ENCODE peak calls at places on chromosomes 6 and 20, in six cellular contexts. G, O, C, H, K and E are unnamed samples.

GRCh38 chr6:27025351-27025750 is 222.2 kb upstream of the PRSS16 start:
- DNase-seq in K (no peak), O (no peak), G (no peak), H (no peak), C (no peak), E (no peak)

GRCh38 chr6:63214816-63215215 is 3.5 kb downstream of the FKBP1C start:
- DNase-seq in C (no peak), K (no peak), G (no peak), O (no peak), H (no peak), E (no peak)

GRCh38 chr20:22827916-22828315 is 207.2 kb upstream of the SSTR4 start:
- DNase-seq in C (no peak), H (no peak), K (no peak), O (no peak), G (no peak), E (no peak)

GRCh38 chr6:9583946-9584345 is 830.9 kb downstream of the TFAP2A start:
- DNase-seq in H (no peak), O (no peak), C (no peak), G (no peak), K (no peak), E (no peak)

GRCh38 chr6:53029262-53029661 is 34.2 kb upstream of the GSTA4 start:
- DNase-seq in K (no peak), O (no peak), H (no peak), G (peak; percentile 23), C (no peak), E (no peak)

GRCh38 chr6:111757342-111757741 is 115.9 kb downstream of the FYN start:
- DNase-seq in C (no peak), G (no peak), K (no peak), O (no peak), H (no peak), E (no peak)

GRCh38 chr6:144415014-144415413 is 129.9 kb downstream of the UTRN start:
- DNase-seq in O (no peak), G (no peak), C (no peak), H (no peak), K (no peak), E (no peak)

GRCh38 chr20:4896971-4897497 is 104.3 kb downstream of the SLC23A2 start:
- DNase-seq in H (peak; percentile 85), C (no peak), K (no peak), G (no peak), O (no peak), E (no peak)

GRCh38 chr20:35042268-35042667 is 50.3 kb downstream of the TRPC4AP start:
- DNase-seq in G (no peak), K (no peak), O (no peak), H (no peak), C (no peak), E (no peak)

GRCh38 chr6:110990835-110991576 is 9.2 kb downstream of the RPF2 start:
- DNase-seq in K (no peak), G (no peak), C (no peak), H (no peak), O (no peak), E (no peak)

GRCh38 chr20:1945134-1945618 is 48.7 kb downstream of the PDYN start:
- DNase-seq in O (no peak), K (no peak), C (peak; percentile 84), H (peak; percentile 86), G (no peak), E (no peak)

GRCh38 chr20:63082308-63082938 is 75.7 kb upstream of the BHLHE23 start:
- DNase-seq in C (no peak), G (no peak), O (peak; percentile 87), K (no peak), H (peak; percentile 61), E (no peak)

GRCh38 chr20:9478801-9479200 is 35.6 kb upstream of the LAMP5 start:
- DNase-seq in H (no peak), C (no peak), G (no peak), O (no peak), K (no peak), E (no peak)

GRCh38 chr6:74731921-74732320 is 473.9 kb downstream of the COL12A1 start:
- DNase-seq in G (no peak), H (no peak), C (no peak), O (no peak), K (no peak), E (no peak)

GRCh38 chr6:148493374-148493773 is 150.7 kb downstream of the SASH1 start:
- DNase-seq in O (no peak), G (no peak), H (no peak), C (no peak), K (peak; percentile 42), E (no peak)

GRCh38 chr20:54623923-54624569 is 148.7 kb downstream of the DOK5 start:
- DNase-seq in K (no peak), G (no peak), C (no peak), H (no peak), O (no peak), E (no peak)

GRCh38 chr6:170393033-170393432 is 86.5 kb downstream of the FAM120B start:
- DNase-seq in C (no peak), K (no peak), O (no peak), G (no peak), H (no peak), E (no peak)

GRCh38 chr6:142728367-142728766 is 216.6 kb downstream of the HIVEP2 start:
- DNase-seq in G (no peak), H (no peak), K (no peak), O (no peak), C (no peak), E (no peak)

DNA sequence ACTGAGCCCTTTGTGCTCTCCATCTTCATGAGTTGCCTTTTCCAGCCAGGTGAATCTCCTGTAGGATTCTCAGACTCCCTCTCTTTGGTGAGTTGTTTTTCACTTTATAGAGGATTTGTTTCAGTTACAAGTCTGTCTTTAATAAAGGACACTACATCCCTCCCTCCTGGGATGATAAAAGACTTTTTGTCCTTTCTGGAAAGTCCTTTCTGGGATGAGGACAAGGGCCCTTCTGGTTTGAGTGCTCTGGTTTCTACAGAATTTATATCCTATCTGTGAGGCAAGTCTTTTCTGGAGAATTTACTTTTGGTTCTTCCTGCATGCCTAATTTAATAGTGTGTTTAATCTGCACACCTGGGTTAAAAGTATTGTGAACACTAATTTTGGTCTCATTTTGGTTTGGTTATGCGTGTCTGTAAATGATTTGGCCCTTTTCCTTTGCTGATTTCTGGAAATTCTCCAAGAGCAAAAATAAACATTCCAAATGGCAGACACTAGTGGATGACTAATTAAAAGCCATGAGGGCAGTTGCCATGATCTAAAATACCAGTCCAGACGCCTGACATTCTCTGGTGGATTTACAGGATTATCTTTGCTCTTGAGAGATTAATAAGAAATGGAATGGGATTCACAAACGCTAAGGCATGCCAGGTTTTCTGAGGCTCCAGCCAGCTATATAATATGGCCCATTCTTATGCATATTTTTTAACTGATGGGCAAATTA is 44.8 kb downstream of the TCP11 start:
- DNase-seq in K (no peak), G (peak; percentile 26), H (no peak), C (no peak), O (no peak), E (peak; percentile 8)
- TF ChIP-seq POLR2AphosphoS5 in K (no peak), G (no peak), H (no peak), C (no peak), O (no peak), E (no peak)

GRCh38 chr6:149990672-149991402 is 27.1 kb downstream of the ULBP1 start:
- DNase-seq in H (no peak), C (no peak), G (peak; percentile 39), O (no peak), K (no peak), E (no peak)

GRCh38 chr6:149988550-149989336 is 25.0 kb downstream of the ULBP1 start:
- DNase-seq in G (no peak), H (no peak), C (no peak), O (no peak), K (no peak), E (no peak)

GRCh38 chr6:149987602-149988107 is 23.9 kb downstream of the ULBP1 start:
- DNase-seq in O (no peak), H (no peak), K (no peak), G (no peak), C (no peak), E (no peak)

GRCh38 chr6:149991838-149992237 is 28.1 kb downstream of the ULBP1 start:
- DNase-seq in O (no peak), G (no peak), C (no peak), K (no peak), H (no peak), E (no peak)

DNA sequence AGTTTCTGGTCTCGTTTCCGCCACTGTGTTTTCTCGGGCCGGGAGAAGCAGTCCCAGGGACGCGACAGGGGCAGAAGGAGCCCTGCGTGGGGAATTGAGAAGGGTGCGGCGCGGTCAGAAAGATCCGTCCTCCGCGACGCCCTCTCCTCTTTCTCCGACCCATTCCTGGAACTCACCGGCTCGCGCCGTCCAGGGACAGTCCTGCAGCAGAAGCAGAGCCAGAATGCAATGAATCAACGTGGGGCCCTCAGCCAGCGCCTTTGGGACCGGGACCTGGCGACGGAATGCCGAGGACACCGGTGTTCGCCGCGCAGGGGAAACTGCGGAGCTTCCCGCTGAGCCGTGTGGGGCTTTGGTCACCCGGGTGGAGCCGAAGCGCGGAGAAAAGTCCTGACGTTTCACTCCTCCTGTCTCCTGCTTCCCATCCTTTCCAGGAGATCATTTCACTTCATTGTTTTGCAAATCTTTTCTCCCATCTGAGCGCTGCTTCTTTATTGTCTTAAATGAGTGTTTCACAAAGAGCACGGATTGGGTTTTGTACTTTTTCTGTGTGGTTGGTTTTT is 26.4 kb downstream of the ULBP1 start:
- DNase-seq in C (no peak), H (no peak), K (no peak), O (no peak), G (no peak), E (no peak)
- TF ChIP-seq CTCF in C (no peak), H (no peak), K (no peak), O (no peak), G (no peak), E (no peak)

GRCh38 chr6:108174371-108175175 is 8.8 kb downstream of the NR2E1 start:
- DNase-seq in O (no peak), G (peak; percentile 16), H (no peak), C (no peak), K (no peak), E (no peak)

GRCh38 chr6:108171918-108172516 is 6.2 kb downstream of the NR2E1 start:
- DNase-seq in O (no peak), H (no peak), C (no peak), K (no peak), G (no peak), E (no peak)

GRCh38 chr6:108175592-108176279 is 9.9 kb downstream of the NR2E1 start:
- DNase-seq in O (peak; percentile 27), K (no peak), C (peak; percentile 49), H (peak; percentile 88), G (peak; percentile 43), E (no peak)

GRCh38 chr6:108176281-108177089 is 10.7 kb downstream of the NR2E1 start:
- DNase-seq in K (no peak), G (peak; percentile 9), C (no peak), H (no peak), O (no peak), E (no peak)

DNA sequence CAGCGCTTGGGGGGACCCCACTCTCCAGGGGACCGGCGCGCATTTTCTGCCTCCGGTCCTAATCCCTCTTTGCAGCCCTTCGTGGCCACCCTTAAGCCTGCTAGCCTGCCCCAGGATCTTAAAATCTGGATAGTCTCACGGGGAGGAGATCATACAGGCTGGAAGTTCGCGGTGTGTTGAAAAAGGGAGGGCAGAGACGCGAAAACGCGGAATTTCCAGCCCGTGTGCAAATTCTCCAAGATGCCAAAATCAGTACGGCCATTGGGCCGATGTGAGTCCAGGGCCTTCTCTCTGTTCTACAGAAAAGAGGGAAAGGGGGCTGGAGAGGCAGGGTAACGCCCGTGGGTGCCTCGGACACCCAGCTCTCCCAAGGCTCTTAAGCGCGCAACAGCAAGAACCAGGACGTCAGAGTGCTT is 9.4 kb downstream of the NR2E1 start:
- DNase-seq in C (no peak), K (no peak), H (no peak), O (no peak), G (no peak), E (no peak)
- TF ChIP-seq POLR2AphosphoS5 in C (no peak), K (no peak), H (no peak), O (no peak), G (no peak), E (no peak)

GRCh38 chr6:32807020-32807580 is 9.7 kb downstream of the HLA-DOB start:
- DNase-seq in C (no peak), H (no peak), G (no peak), O (no peak), K (no peak), E (no peak)
- TF ChIP-seq CTCF in C (no peak), H (no peak), G (no peak), O (no peak), K (no peak), E (no peak)